ENCODE peak calls at places on chromosome 21, in six cellular contexts. E, H, U, S, J and G are unnamed samples.

GRCh38 chr21:31185663-31186062 is 147.4 kb upstream of the KRTAP19-8 start:
- ATAC-seq in E (no peak), H (no peak), U (no peak), S (no peak), J (no peak), G (no peak)

GRCh38 chr21:31536138-31536537 is 123.4 kb upstream of the SOD1 start:
- ATAC-seq in E (no peak), H (no peak), U (peak; percentile 35), S (no peak), J (no peak), G (no peak)

GRCh38 chr21:14270631-14271030 is 54.7 kb downstream of the RBM11 start:
- ATAC-seq in E (no peak), H (no peak), U (no peak), S (no peak), J (peak; percentile 48), G (no peak)

GRCh38 chr21:37462087-37462861 is 95.7 kb downstream of the DYRK1A start:
- ATAC-seq in E (no peak), H (peak; percentile 77), U (peak; percentile 9), S (no peak), J (peak; percentile 38), G (no peak)

GRCh38 chr21:32090961-32091360 is 187.9 kb downstream of the MIS18A start:
- ATAC-seq in E (no peak), H (no peak), U (no peak), S (no peak), J (no peak), G (no peak)

GRCh38 chr21:41973861-41974751 is 20.3 kb upstream of the C2CD2 start:
- ATAC-seq in E (peak; percentile 71), H (peak; percentile 84), U (peak; percentile 65), S (peak; percentile 41), J (peak; percentile 36), G (peak; percentile 43)

GRCh38 chr21:37240978-37241377 is 26.2 kb downstream of the VPS26C start:
- ATAC-seq in E (no peak), H (no peak), U (no peak), S (no peak), J (no peak), G (no peak)

GRCh38 chr21:43733529-43734071 is 14.7 kb downstream of the PDXK start:
- ATAC-seq in E (no peak), H (no peak), U (no peak), S (peak; percentile 3), J (no peak), G (no peak)

GRCh38 chr21:29208666-29209059 is 78.2 kb downstream of the MAP3K7CL start:
- ATAC-seq in E (no peak), H (no peak), U (peak; percentile 57), S (no peak), J (no peak), G (peak; percentile 48)

GRCh38 chr21:14740116-14740515 is 194.0 kb upstream of the SAMSN1 start:
- ATAC-seq in E (no peak), H (no peak), U (no peak), S (no peak), J (no peak), G (no peak)

GRCh38 chr21:43268086-43268803 is 99.4 kb downstream of the CRYAA start:
- ATAC-seq in E (peak; percentile 16), H (peak; percentile 62), U (peak; percentile 12), S (no peak), J (no peak), G (no peak)

GRCh38 chr21:38346286-38346685 is 89.5 kb downstream of the KCNJ15 start:
- ATAC-seq in E (no peak), H (no peak), U (no peak), S (no peak), J (no peak), G (no peak)

GRCh38 chr21:34983680-34984086 is 65.4 kb downstream of the RUNX1 start:
- ATAC-seq in E (no peak), H (no peak), U (no peak), S (no peak), J (peak; percentile 60), G (no peak)

GRCh38 chr21:45517249-45518065 is 24.8 kb downstream of the SLC19A1 start:
- ATAC-seq in E (no peak), H (no peak), U (peak; percentile 88), S (no peak), J (peak; percentile 39), G (no peak)
- TF ChIP-seq EP300 in E (no peak), H (no peak), U (no peak), S (no peak), J (no peak), G (no peak)

GRCh38 chr21:36097427-36098230 is 27.8 kb downstream of the CBR1 start:
- ATAC-seq in E (no peak), H (no peak), U (peak; percentile 96), S (no peak), J (peak; percentile 93), G (no peak)
- H3K9me3 ChIP-seq in E (no peaks in the 10 kb centered on the region), H (no peaks in the 10 kb centered on the region), U (peaks cover 12% of the 10 kb centered on the region), S (peaks cover 14% of the 10 kb centered on the region), J (peaks cover 8% of the 10 kb centered on the region), G (no peaks in the 10 kb centered on the region)

GRCh38 chr21:24509131-24509530 is 1098.2 kb downstream of the MRPL39 start:
- ATAC-seq in E (no peak), H (no peak), U (no peak), S (no peak), J (no peak), G (no peak)
- TF ChIP-seq EP300 in E (no peak), H (no peak), U (no peak), S (no peak), J (no peak), G (no peak)

GRCh38 chr21:45630066-45630694 is 13.3 kb upstream of the PCBP3 start:
- ATAC-seq in E (no peak), H (no peak), U (no peak), S (no peak), J (no peak), G (no peak)
- H3K9me3 ChIP-seq in E (no peaks in the 10 kb centered on the region), H (peaks cover 3% of the 10 kb centered on the region), U (no peaks in the 10 kb centered on the region), S (no peaks in the 10 kb centered on the region), J (peaks cover 5% of the 10 kb centered on the region), G (no peaks in the 10 kb centered on the region)

DNA sequence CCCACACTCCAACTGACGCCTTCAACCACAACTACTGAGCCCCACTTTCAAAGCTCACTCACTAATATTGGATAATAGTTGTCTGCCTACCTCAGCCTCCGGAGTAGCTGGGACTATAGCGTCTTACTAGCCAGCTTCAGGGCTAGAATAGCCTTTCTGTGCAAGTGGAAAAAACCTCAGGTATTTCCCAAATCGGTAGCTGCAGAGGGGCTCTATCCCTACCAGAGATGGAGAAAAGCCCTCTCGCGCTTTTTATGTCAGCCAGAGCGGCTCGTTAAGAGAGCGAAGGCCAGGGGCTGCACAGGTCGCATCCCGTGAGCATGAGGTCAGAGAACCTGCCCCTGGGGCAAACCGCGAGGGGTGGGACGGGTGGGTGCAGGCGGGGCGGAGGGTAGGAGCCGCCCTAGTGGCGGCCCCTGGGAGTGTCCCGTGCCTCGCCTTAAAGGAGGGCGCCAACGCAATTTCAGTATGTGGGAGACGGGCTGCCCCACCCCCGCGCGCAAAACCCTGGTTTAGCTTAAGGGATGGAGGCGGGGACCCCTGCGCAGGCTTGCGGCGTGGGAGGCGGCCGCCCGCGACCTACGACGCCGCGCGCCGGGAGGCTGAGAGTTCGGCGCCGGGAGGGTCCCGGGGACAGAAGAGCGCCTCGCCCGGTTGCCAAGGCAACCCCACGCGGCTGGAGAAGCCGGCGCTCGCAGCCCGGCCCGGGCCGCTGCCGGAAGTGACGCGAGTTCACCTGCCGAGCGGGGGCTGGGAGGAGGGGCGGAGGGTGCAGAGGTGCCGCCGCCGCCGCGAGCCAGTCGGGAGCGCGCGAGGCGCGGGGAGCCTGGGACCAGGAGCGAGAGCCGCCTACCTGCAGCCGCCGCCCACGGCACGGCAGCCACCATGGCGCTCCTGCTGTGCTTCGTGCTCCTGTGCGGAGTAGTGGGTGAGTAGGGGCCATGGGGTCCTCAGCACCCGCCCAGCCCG is at the start of gene CXADR:
- ATAC-seq in E (peak; percentile 90), H (peak; percentile 88), U (peak; percentile 73), S (peak; percentile 92), J (peak; percentile 94), G (peak; percentile 59)
- TF ChIP-seq EP300 in E (no peak), H (peak; percentile 5), U (no peak), S (no peak), J (no peak), G (no peak)

GRCh38 chr21:9758141-9758540 is 763.2 kb upstream of the TPTE start:
- ATAC-seq in E (no peak), H (no peak), U (no peak), S (no peak), J (no peak), G (no peak)
- H3K9me3 ChIP-seq in E (no peaks in the 10 kb centered on the region), H (peaks cover 95% of the 10 kb centered on the region), U (no peaks in the 10 kb centered on the region), S (peaks cover 10% of the 10 kb centered on the region), J (no peaks in the 10 kb centered on the region), G (peaks cover 13% of the 10 kb centered on the region)

GRCh38 chr21:33849839-33850238 is 65.8 kb downstream of the ATP5PO start:
- ATAC-seq in E (no peak), H (no peak), U (no peak), S (no peak), J (no peak), G (no peak)
- TF ChIP-seq EP300 in E (no peak), H (no peak), U (no peak), S (no peak), J (no peak), G (no peak)